ENCODE peak calls at places on chromosome 11, in five cellular contexts. H, I, R, F and U are unnamed samples.

GRCh38 chr11:128551641-128552335 is 35.6 kb downstream of the ETS1 start:
- DNase-seq in I (no peak), F (no peak), H (no peak), R (no peak), U (no peak)

GRCh38 chr11:78156081-78156844 is 16.8 kb upstream of the ALG8 start:
- DNase-seq in H (no peak), F (no peak), R (no peak), I (no peak), U (peak; percentile 17)

GRCh38 chr11:75024764-75025211 is 36.1 kb downstream of the NEU3 start:
- DNase-seq in F (no peak), I (no peak), H (no peak), R (no peak), U (no peak)

GRCh38 chr11:89182773-89183172 is 5.1 kb downstream of the TYR start:
- DNase-seq in R (no peak), I (no peak), F (no peak), H (no peak), U (no peak)

GRCh38 chr11:105219670-105220069 is 80.1 kb upstream of the CARD18 start:
- DNase-seq in H (no peak), F (no peak), I (no peak), R (no peak), U (no peak)

GRCh38 chr11:109033627-109034340 is 368.9 kb downstream of the DDX10 start:
- DNase-seq in H (no peak), R (no peak), F (no peak), I (no peak), U (no peak)

GRCh38 chr11:111977141-111978027 is 40.2 kb downstream of the DIXDC1 start:
- DNase-seq in R (peak; percentile 76), H (peak; percentile 91), I (peak; percentile 8), F (no peak), U (peak; percentile 73)

GRCh38 chr11:114607753-114608459 is 12.3 kb upstream of the NXPE4 start:
- DNase-seq in I (no peak), H (no peak), F (no peak), R (no peak), U (no peak)

GRCh38 chr11:27976262-27976661 is 131.7 kb downstream of the KIF18A start:
- DNase-seq in R (no peak), F (no peak), H (no peak), I (no peak), U (no peak)

GRCh38 chr11:3181722-3182461 is 16.8 kb upstream of the OSBPL5 start:
- DNase-seq in H (no peak), R (no peak), F (no peak), I (no peak), U (no peak)

GRCh38 chr11:58945663-58946062 is 6.4 kb downstream of the GLYATL1 start:
- DNase-seq in H (no peak), F (no peak), R (no peak), I (no peak), U (no peak)

GRCh38 chr11:108793138-108793537 is 128.3 kb downstream of the DDX10 start:
- DNase-seq in I (no peak), F (no peak), R (no peak), H (no peak), U (no peak)